ENCODE peak calls at places on chromosomes 11 and 22, in nine cellular contexts. One of them, this sample, is unnamed.

GRCh38 chr11:93000511-93001476 is 31.3 kb downstream of the MTNR1B start:
- DNase-seq in NCI-H2227 treated with DMSO at 0.1 percent for 48 hours: no peak
- DNase-seq in iris pigment epithelial cell: peak; percentile 94
- DNase-seq in HEK293T: no peak
- DNase-seq in mesothelial cell of epicardium: no peak
- DNase-seq in HFF-Myc: peak; percentile 38
- DNase-seq in left lobe of liver: no peak
- DNase-seq in NCI-H82: no peak
- DNase-seq in memory B cell: no peak
- DNase-seq in this sample: no peak

GRCh38 chr22:44452531-44453420 is 45.3 kb downstream of the RTL6 start:
- DNase-seq in NCI-H2227 treated with DMSO at 0.1 percent for 48 hours: no peak
- DNase-seq in iris pigment epithelial cell: no peak
- DNase-seq in HEK293T: no peak
- DNase-seq in mesothelial cell of epicardium: peak; percentile 31
- DNase-seq in HFF-Myc: no peak
- DNase-seq in left lobe of liver: peak; percentile 31
- DNase-seq in NCI-H82: no peak
- DNase-seq in memory B cell: no peak
- DNase-seq in this sample: peak; percentile 2

GRCh38 chr11:67279589-67280340 is 9.3 kb upstream of the ANKRD13D start:
- DNase-seq in NCI-H2227 treated with DMSO at 0.1 percent for 48 hours: no peak
- DNase-seq in iris pigment epithelial cell: no peak
- DNase-seq in HEK293T: no peak
- DNase-seq in mesothelial cell of epicardium: no peak
- DNase-seq in HFF-Myc: no peak
- DNase-seq in left lobe of liver: no peak
- DNase-seq in NCI-H82: no peak
- DNase-seq in memory B cell: no peak
- DNase-seq in this sample: peak; percentile 48

GRCh38 chr22:43514476-43515157 is 102.8 kb downstream of the MPPED1 start:
- DNase-seq in NCI-H2227 treated with DMSO at 0.1 percent for 48 hours: no peak
- DNase-seq in iris pigment epithelial cell: no peak
- DNase-seq in HEK293T: no peak
- DNase-seq in mesothelial cell of epicardium: no peak
- DNase-seq in HFF-Myc: no peak
- DNase-seq in left lobe of liver: no peak
- DNase-seq in NCI-H82: no peak
- DNase-seq in memory B cell: no peak
- DNase-seq in this sample: no peak

GRCh38 chr11:113685650-113686349 is 20.3 kb downstream of the TMPRSS5 start:
- DNase-seq in NCI-H2227 treated with DMSO at 0.1 percent for 48 hours: no peak
- DNase-seq in iris pigment epithelial cell: no peak
- DNase-seq in HEK293T: no peak
- DNase-seq in mesothelial cell of epicardium: no peak
- DNase-seq in HFF-Myc: no peak
- DNase-seq in left lobe of liver: no peak
- DNase-seq in NCI-H82: no peak
- DNase-seq in memory B cell: no peak
- DNase-seq in this sample: no peak

GRCh38 chr11:2380807-2381350 is 3.8 kb downstream of the CD81 start:
- DNase-seq in NCI-H2227 treated with DMSO at 0.1 percent for 48 hours: no peak
- DNase-seq in iris pigment epithelial cell: no peak
- DNase-seq in HEK293T: no peak
- DNase-seq in mesothelial cell of epicardium: no peak
- DNase-seq in HFF-Myc: no peak
- DNase-seq in left lobe of liver: peak; percentile 77
- DNase-seq in NCI-H82: no peak
- DNase-seq in memory B cell: no peak
- DNase-seq in this sample: peak; percentile 86

GRCh38 chr22:29393019-29393608 is 4.7 kb upstream of the AP1B1 start:
- DNase-seq in NCI-H2227 treated with DMSO at 0.1 percent for 48 hours: peak; percentile 45
- DNase-seq in iris pigment epithelial cell: no peak
- DNase-seq in HEK293T: no peak
- DNase-seq in mesothelial cell of epicardium: no peak
- DNase-seq in HFF-Myc: no peak
- DNase-seq in left lobe of liver: no peak
- DNase-seq in NCI-H82: no peak
- DNase-seq in memory B cell: no peak
- DNase-seq in this sample: no peak

GRCh38 chr11:120331301-120331966 is 4.8 kb upstream of the ARHGEF12 start:
- DNase-seq in NCI-H2227 treated with DMSO at 0.1 percent for 48 hours: no peak
- DNase-seq in iris pigment epithelial cell: peak; percentile 85
- DNase-seq in HEK293T: no peak
- DNase-seq in mesothelial cell of epicardium: no peak
- DNase-seq in HFF-Myc: peak; percentile 69
- DNase-seq in left lobe of liver: no peak
- DNase-seq in NCI-H82: peak; percentile 22
- DNase-seq in memory B cell: no peak
- DNase-seq in this sample: no peak

GRCh38 chr11:75342966-75343870 is 8.2 kb downstream of the ARRB1 start:
- DNase-seq in NCI-H2227 treated with DMSO at 0.1 percent for 48 hours: no peak
- DNase-seq in iris pigment epithelial cell: no peak
- DNase-seq in HEK293T: no peak
- DNase-seq in mesothelial cell of epicardium: no peak
- DNase-seq in HFF-Myc: no peak
- DNase-seq in left lobe of liver: no peak
- DNase-seq in NCI-H82: peak; percentile 95
- DNase-seq in memory B cell: no peak
- DNase-seq in this sample: peak; percentile 73

GRCh38 chr11:124923296-124923695 is 4.2 kb downstream of the HEPN1 start:
- DNase-seq in NCI-H2227 treated with DMSO at 0.1 percent for 48 hours: no peak
- DNase-seq in iris pigment epithelial cell: no peak
- DNase-seq in HEK293T: no peak
- DNase-seq in mesothelial cell of epicardium: no peak
- DNase-seq in HFF-Myc: no peak
- DNase-seq in left lobe of liver: no peak
- DNase-seq in NCI-H82: no peak
- DNase-seq in memory B cell: no peak
- DNase-seq in this sample: no peak

GRCh38 chr22:47032956-47033647 is 270.7 kb downstream of the TBC1D22A start:
- DNase-seq in NCI-H2227 treated with DMSO at 0.1 percent for 48 hours: no peak
- DNase-seq in iris pigment epithelial cell: no peak
- DNase-seq in HEK293T: no peak
- DNase-seq in mesothelial cell of epicardium: no peak
- DNase-seq in HFF-Myc: no peak
- DNase-seq in left lobe of liver: no peak
- DNase-seq in NCI-H82: no peak
- DNase-seq in memory B cell: no peak
- DNase-seq in this sample: no peak

GRCh38 chr22:36056980-36057379 is 28.4 kb upstream of the RBFOX2 start:
- DNase-seq in NCI-H2227 treated with DMSO at 0.1 percent for 48 hours: no peak
- DNase-seq in iris pigment epithelial cell: peak; percentile 40
- DNase-seq in HEK293T: no peak
- DNase-seq in mesothelial cell of epicardium: no peak
- DNase-seq in HFF-Myc: no peak
- DNase-seq in left lobe of liver: no peak
- DNase-seq in NCI-H82: no peak
- DNase-seq in memory B cell: no peak
- DNase-seq in this sample: no peak

GRCh38 chr22:17787159-17788022 is 13.1 kb upstream of the BID start:
- DNase-seq in NCI-H2227 treated with DMSO at 0.1 percent for 48 hours: no peak
- DNase-seq in iris pigment epithelial cell: no peak
- DNase-seq in HEK293T: no peak
- DNase-seq in mesothelial cell of epicardium: no peak
- DNase-seq in HFF-Myc: no peak
- DNase-seq in left lobe of liver: no peak
- DNase-seq in NCI-H82: no peak
- DNase-seq in memory B cell: no peak
- DNase-seq in this sample: no peak

GRCh38 chr11:63945482-63946163 is 6.8 kb downstream of the NAA40 start:
- DNase-seq in NCI-H2227 treated with DMSO at 0.1 percent for 48 hours: peak; percentile 64
- DNase-seq in iris pigment epithelial cell: peak; percentile 67
- DNase-seq in HEK293T: peak; percentile 71
- DNase-seq in mesothelial cell of epicardium: peak; percentile 71
- DNase-seq in HFF-Myc: peak; percentile 36
- DNase-seq in left lobe of liver: peak; percentile 76
- DNase-seq in NCI-H82: peak; percentile 77
- DNase-seq in memory B cell: peak; percentile 33
- DNase-seq in this sample: peak; percentile 64

GRCh38 chr11:45366196-45366595 is 80.1 kb upstream of the SYT13 start:
- DNase-seq in NCI-H2227 treated with DMSO at 0.1 percent for 48 hours: no peak
- DNase-seq in iris pigment epithelial cell: no peak
- DNase-seq in HEK293T: no peak
- DNase-seq in mesothelial cell of epicardium: no peak
- DNase-seq in HFF-Myc: no peak
- DNase-seq in left lobe of liver: peak; percentile 87
- DNase-seq in NCI-H82: no peak
- DNase-seq in memory B cell: no peak
- DNase-seq in this sample: peak; percentile 79

GRCh38 chr11:90805172-90805571 is 582.3 kb upstream of the CHORDC1 start:
- DNase-seq in NCI-H2227 treated with DMSO at 0.1 percent for 48 hours: no peak
- DNase-seq in iris pigment epithelial cell: peak; percentile 0
- DNase-seq in HEK293T: no peak
- DNase-seq in mesothelial cell of epicardium: no peak
- DNase-seq in HFF-Myc: no peak
- DNase-seq in left lobe of liver: no peak
- DNase-seq in NCI-H82: no peak
- DNase-seq in memory B cell: no peak
- DNase-seq in this sample: no peak

GRCh38 chr11:12599408-12600143 is 74.6 kb upstream of the TEAD1 start:
- DNase-seq in NCI-H2227 treated with DMSO at 0.1 percent for 48 hours: peak; percentile 8
- DNase-seq in iris pigment epithelial cell: no peak
- DNase-seq in HEK293T: peak; percentile 70
- DNase-seq in mesothelial cell of epicardium: no peak
- DNase-seq in HFF-Myc: no peak
- DNase-seq in left lobe of liver: peak; percentile 80
- DNase-seq in NCI-H82: peak; percentile 54
- DNase-seq in memory B cell: no peak
- DNase-seq in this sample: peak; percentile 74

GRCh38 chr22:33362702-33363101 is 304.5 kb upstream of the SYN3 start:
- DNase-seq in NCI-H2227 treated with DMSO at 0.1 percent for 48 hours: no peak
- DNase-seq in iris pigment epithelial cell: no peak
- DNase-seq in HEK293T: no peak
- DNase-seq in mesothelial cell of epicardium: no peak
- DNase-seq in HFF-Myc: no peak
- DNase-seq in left lobe of liver: no peak
- DNase-seq in NCI-H82: no peak
- DNase-seq in memory B cell: no peak
- DNase-seq in this sample: no peak

GRCh38 chr11:32023370-32023964 is 67.4 kb upstream of the RCN1 start:
- DNase-seq in NCI-H2227 treated with DMSO at 0.1 percent for 48 hours: no peak
- DNase-seq in iris pigment epithelial cell: no peak
- DNase-seq in HEK293T: no peak
- DNase-seq in mesothelial cell of epicardium: no peak
- DNase-seq in HFF-Myc: no peak
- DNase-seq in left lobe of liver: no peak
- DNase-seq in NCI-H82: no peak
- DNase-seq in memory B cell: no peak
- DNase-seq in this sample: no peak

GRCh38 chr22:49290711-49291110 is 537.0 kb downstream of the BRD1 start:
- DNase-seq in NCI-H2227 treated with DMSO at 0.1 percent for 48 hours: no peak
- DNase-seq in iris pigment epithelial cell: no peak
- DNase-seq in HEK293T: no peak
- DNase-seq in mesothelial cell of epicardium: no peak
- DNase-seq in HFF-Myc: no peak
- DNase-seq in left lobe of liver: no peak
- DNase-seq in NCI-H82: no peak
- DNase-seq in memory B cell: no peak
- DNase-seq in this sample: no peak

GRCh38 chr22:28188480-28188879 is 269.4 kb upstream of the PITPNB start:
- DNase-seq in NCI-H2227 treated with DMSO at 0.1 percent for 48 hours: no peak
- DNase-seq in iris pigment epithelial cell: no peak
- DNase-seq in HEK293T: no peak
- DNase-seq in mesothelial cell of epicardium: no peak
- DNase-seq in HFF-Myc: no peak
- DNase-seq in left lobe of liver: no peak
- DNase-seq in NCI-H82: no peak
- DNase-seq in memory B cell: no peak
- DNase-seq in this sample: no peak

GRCh38 chr22:29768052-29768680 is 997 bp downstream of the UQCR10 start:
- DNase-seq in NCI-H2227 treated with DMSO at 0.1 percent for 48 hours: no peak
- DNase-seq in iris pigment epithelial cell: no peak
- DNase-seq in HEK293T: no peak
- DNase-seq in mesothelial cell of epicardium: no peak
- DNase-seq in HFF-Myc: no peak
- DNase-seq in left lobe of liver: no peak
- DNase-seq in NCI-H82: no peak
- DNase-seq in memory B cell: no peak
- DNase-seq in this sample: no peak

GRCh38 chr11:44346983-44347382 is 37.0 kb upstream of the ALX4 start:
- DNase-seq in NCI-H2227 treated with DMSO at 0.1 percent for 48 hours: no peak
- DNase-seq in iris pigment epithelial cell: no peak
- DNase-seq in HEK293T: no peak
- DNase-seq in mesothelial cell of epicardium: no peak
- DNase-seq in HFF-Myc: no peak
- DNase-seq in left lobe of liver: no peak
- DNase-seq in NCI-H82: no peak
- DNase-seq in memory B cell: no peak
- DNase-seq in this sample: no peak

GRCh38 chr11:120756931-120757330 is 245.4 kb downstream of the GRIK4 start:
- DNase-seq in NCI-H2227 treated with DMSO at 0.1 percent for 48 hours: no peak
- DNase-seq in iris pigment epithelial cell: no peak
- DNase-seq in HEK293T: no peak
- DNase-seq in mesothelial cell of epicardium: no peak
- DNase-seq in HFF-Myc: no peak
- DNase-seq in left lobe of liver: no peak
- DNase-seq in NCI-H82: no peak
- DNase-seq in memory B cell: no peak
- DNase-seq in this sample: no peak

GRCh38 chr11:59145534-59145933 is 2.9 kb downstream of the FAM111A start:
- DNase-seq in NCI-H2227 treated with DMSO at 0.1 percent for 48 hours: no peak
- DNase-seq in iris pigment epithelial cell: peak; percentile 91
- DNase-seq in HEK293T: no peak
- DNase-seq in mesothelial cell of epicardium: no peak
- DNase-seq in HFF-Myc: no peak
- DNase-seq in left lobe of liver: no peak
- DNase-seq in NCI-H82: no peak
- DNase-seq in memory B cell: no peak
- DNase-seq in this sample: no peak

GRCh38 chr11:60988658-60989057 is 17.2 kb downstream of the CD6 start:
- DNase-seq in NCI-H2227 treated with DMSO at 0.1 percent for 48 hours: no peak
- DNase-seq in iris pigment epithelial cell: no peak
- DNase-seq in HEK293T: no peak
- DNase-seq in mesothelial cell of epicardium: no peak
- DNase-seq in HFF-Myc: no peak
- DNase-seq in left lobe of liver: no peak
- DNase-seq in NCI-H82: no peak
- DNase-seq in memory B cell: no peak
- DNase-seq in this sample: no peak

GRCh38 chr22:26656896-26657851 is at the start of gene MIAT:
- DNase-seq in NCI-H2227 treated with DMSO at 0.1 percent for 48 hours: peak; percentile 40
- DNase-seq in iris pigment epithelial cell: peak; percentile 54
- DNase-seq in HEK293T: no peak
- DNase-seq in mesothelial cell of epicardium: no peak
- DNase-seq in HFF-Myc: no peak
- DNase-seq in left lobe of liver: no peak
- DNase-seq in NCI-H82: peak; percentile 56
- DNase-seq in memory B cell: peak; percentile 60
- DNase-seq in this sample: peak; percentile 36

GRCh38 chr11:121894581-121894980 is 221.4 kb downstream of the BLID start:
- DNase-seq in NCI-H2227 treated with DMSO at 0.1 percent for 48 hours: no peak
- DNase-seq in iris pigment epithelial cell: peak; percentile 75
- DNase-seq in HEK293T: no peak
- DNase-seq in mesothelial cell of epicardium: no peak
- DNase-seq in HFF-Myc: no peak
- DNase-seq in left lobe of liver: no peak
- DNase-seq in NCI-H82: no peak
- DNase-seq in memory B cell: no peak
- DNase-seq in this sample: no peak

GRCh38 chr11:128300785-128301184 is 286.6 kb downstream of the ETS1 start:
- DNase-seq in NCI-H2227 treated with DMSO at 0.1 percent for 48 hours: no peak
- DNase-seq in iris pigment epithelial cell: no peak
- DNase-seq in HEK293T: no peak
- DNase-seq in mesothelial cell of epicardium: no peak
- DNase-seq in HFF-Myc: no peak
- DNase-seq in left lobe of liver: no peak
- DNase-seq in NCI-H82: no peak
- DNase-seq in memory B cell: no peak
- DNase-seq in this sample: no peak

GRCh38 chr11:107042748-107043147 is 24.5 kb upstream of the GUCY1A2 start:
- DNase-seq in NCI-H2227 treated with DMSO at 0.1 percent for 48 hours: no peak
- DNase-seq in iris pigment epithelial cell: no peak
- DNase-seq in HEK293T: no peak
- DNase-seq in mesothelial cell of epicardium: no peak
- DNase-seq in HFF-Myc: no peak
- DNase-seq in left lobe of liver: no peak
- DNase-seq in NCI-H82: peak; percentile 68
- DNase-seq in memory B cell: no peak
- DNase-seq in this sample: no peak

GRCh38 chr11:111379500-111380136 is 543 bp upstream of the POU2AF1 start:
- DNase-seq in NCI-H2227 treated with DMSO at 0.1 percent for 48 hours: no peak
- DNase-seq in iris pigment epithelial cell: no peak
- DNase-seq in HEK293T: no peak
- DNase-seq in mesothelial cell of epicardium: no peak
- DNase-seq in HFF-Myc: no peak
- DNase-seq in left lobe of liver: no peak
- DNase-seq in NCI-H82: no peak
- DNase-seq in memory B cell: peak; percentile 78
- DNase-seq in this sample: no peak